ENCODE peak calls at places on chromosomes 4 and X, in four cellular contexts. Z is CD4-positive, CD25-positive, alpha-beta regulatory T cell; A is Peyer's patch; C is A549. N is an unnamed sample. For H3K4me1, the result is how much of the 10 kb centered on the place peaks cover.

GRCh38 chr4:75432683-75433082 is 81.5 kb downstream of the RCHY1 start:
- DNase-seq in Z (peak), A (no peak), C (peak), N (peak)

GRCh38 chr4:140095694-140096482 is 58.1 kb downstream of the MAML3 start:
- DNase-seq in Z (peak), A (peak), C (peak), N (no peak)

GRCh38 chr4:16337936-16338335 is 111.7 kb upstream of the TAPT1 start:
- DNase-seq in Z (no peak), A (no peak), C (no peak), N (no peak)

GRCh38 chr4:17717301-17717700 is 64.1 kb downstream of the FAM184B start:
- DNase-seq in Z (no peak), A (no peak), C (no peak), N (no peak)

GRCh38 chrX:34638116-34638515 is 19.0 kb downstream of the TMEM47 start:
- DNase-seq in Z (peak), A (no peak), C (peak), N (no peak)

GRCh38 chrX:108947205-108947604 is 210.8 kb upstream of the IRS4 start:
- DNase-seq in Z (no peak), A (no peak), C (peak), N (no peak)

GRCh38 chr4:17781072-17781830 is at the start of gene FAM184B:
- DNase-seq in Z (no peak), A (no peak), C (no peak), N (no peak)

GRCh38 chrX:118652717-118653116 is 74.7 kb upstream of the IL13RA1 start:
- DNase-seq in Z (no peak), A (no peak), C (no peak), N (no peak)

GRCh38 chr4:153427363-153428071 is 38.6 kb upstream of the TMEM131L start:
- DNase-seq in Z (no peak), A (no peak), C (no peak), N (no peak)

GRCh38 chr4:6632125-6632524 is 8.4 kb upstream of the MRFAP1 start:
- DNase-seq in Z (no peak), A (no peak), C (no peak), N (no peak)

GRCh38 chr4:25861951-25862410 is 807 bp downstream of the SEL1L3 start:
- DNase-seq in Z (peak), A (peak), C (peak), N (peak)

GRCh38 chrX:100648601-100649417 is 4.8 kb downstream of the SRPX2 start:
- DNase-seq in Z (no peak), A (no peak), C (peak), N (peak)

GRCh38 chrX:50838820-50839600 is 25.0 kb upstream of the SHROOM4 start:
- DNase-seq in Z (no peak), A (no peak), C (no peak), N (peak)

GRCh38 chr4:70360460-70360859 is at the start of gene SMR3A:
- DNase-seq in Z (no peak), A (no peak), C (no peak), N (no peak)

GRCh38 chrX:107454302-107454701 is 4.8 kb downstream of the FRMPD3 start:
- DNase-seq in Z (peak), A (no peak), C (peak), N (no peak)

GRCh38 chr4:159162576-159162975 is 59.7 kb downstream of the RAPGEF2 start:
- DNase-seq in Z (no peak), A (no peak), C (no peak), N (no peak)

GRCh38 chr4:159159611-159160010 is 56.7 kb downstream of the RAPGEF2 start:
- DNase-seq in Z (no peak), A (no peak), C (no peak), N (no peak)

GRCh38 chr4:159160242-159160641 is 57.4 kb downstream of the RAPGEF2 start:
- DNase-seq in Z (no peak), A (no peak), C (no peak), N (no peak)

GRCh38 chr4:159158083-159158617 is 55.3 kb downstream of the RAPGEF2 start:
- DNase-seq in Z (no peak), A (no peak), C (no peak), N (no peak)

GRCh38 chr4:159158989-159159388 is 56.1 kb downstream of the RAPGEF2 start:
- DNase-seq in Z (no peak), A (no peak), C (no peak), N (peak)
- H3K4me1 ChIP-seq in Z (under half), A (under half), C (under half), N (under half)

GRCh38 chrX:17411189-17411588 is 36.2 kb downstream of the NHS start:
- DNase-seq in Z (no peak), A (no peak), C (no peak), N (no peak)
- H3K4me1 ChIP-seq in Z (under half), A (under half), C (half or more), N (under half)

GRCh38 chr4:88275516-88275915 is 8.8 kb downstream of the PPM1K start:
- DNase-seq in Z (no peak), A (peak), C (no peak), N (peak)
- H3K4me1 ChIP-seq in Z (under half), A (under half), C (under half), N (under half)

DNA sequence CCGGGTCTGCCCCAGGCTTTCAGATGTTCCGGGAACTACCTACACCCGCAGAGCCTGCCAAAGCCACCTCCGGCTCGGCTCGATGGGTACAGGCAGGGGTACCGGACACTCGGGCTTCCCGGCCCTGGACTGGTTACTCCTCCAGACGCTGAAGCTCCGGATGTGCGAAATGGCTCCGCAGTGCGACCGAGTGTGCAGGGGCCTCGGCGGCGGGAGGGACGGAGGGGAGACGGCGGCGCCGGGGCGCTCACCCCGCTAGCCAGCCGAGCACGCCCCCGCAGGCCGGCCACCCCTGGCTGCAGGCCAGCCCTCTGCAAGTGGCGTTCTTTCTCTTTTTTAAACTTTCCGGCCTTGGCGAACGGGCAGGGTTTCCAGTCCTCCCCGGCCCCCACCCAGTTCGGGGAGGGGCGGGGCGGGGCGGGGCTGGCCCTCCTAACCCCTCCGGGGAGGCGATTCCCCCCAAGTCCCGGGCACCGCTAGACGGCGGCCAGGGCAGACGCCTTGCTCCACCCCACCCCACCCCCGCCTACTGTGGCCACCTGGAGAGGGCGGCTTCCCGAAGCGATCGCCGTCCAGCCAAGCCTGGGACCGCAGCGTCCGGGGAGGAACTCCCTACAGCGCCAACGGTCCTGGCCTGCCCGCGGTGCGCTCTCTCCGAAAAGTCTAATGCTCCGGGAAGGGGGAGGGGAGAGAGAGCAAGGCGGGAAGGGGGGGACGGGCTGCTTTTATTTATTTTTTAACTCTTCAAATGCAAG is 7.5 kb downstream of the BCOR start:
- DNase-seq in Z (peak), A (peak), C (no peak), N (no peak)
- H3K4me1 ChIP-seq in Z (half or more), A (under half), C (under half), N (under half)

DNA sequence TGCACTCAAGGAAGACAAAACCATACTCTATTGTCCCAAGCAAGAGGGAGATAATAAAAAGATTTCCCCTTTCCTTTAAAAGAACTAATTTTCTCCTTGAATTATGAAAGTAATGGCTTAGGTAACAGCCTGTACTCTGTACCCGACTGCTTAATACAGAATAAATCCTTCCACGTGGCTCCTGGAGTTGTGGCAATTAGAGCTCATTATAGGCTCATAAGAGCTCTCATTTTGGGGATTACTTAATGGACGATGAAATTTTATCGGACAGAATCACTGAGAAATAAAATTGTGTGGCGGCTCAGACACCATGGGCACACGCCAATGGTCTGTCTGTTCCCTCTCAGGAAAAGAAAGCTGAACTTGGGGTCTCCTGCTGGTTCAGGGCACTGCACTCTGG is 2.8 kb upstream of the GSX2 start:
- DNase-seq in Z (no peak), A (no peak), C (no peak), N (no peak)
- H3K4me1 ChIP-seq in Z (under half), A (under half), C (under half), N (under half)

GRCh38 chrX:10629905-10630304 is 9.5 kb upstream of the MID1 start:
- DNase-seq in Z (no peak), A (no peak), C (no peak), N (no peak)
- H3K4me1 ChIP-seq in Z (under half), A (under half), C (half or more), N (under half)